ENCODE peak calls at places on chromosomes 2 and 18, in seven cellular contexts. H, L, P, Q, N, T and D are unnamed samples.

GRCh38 chr2:181231886-181232644 is 225.1 kb upstream of the ITGA4 start:
- DNase-seq in P (no peak), N (no peak), L (no peak), T (no peak), H (no peak), Q (no peak), D (no peak)

GRCh38 chr18:69945220-69946114 is 2.2 kb downstream of the CD226 start:
- DNase-seq in N (no peak), Q (no peak), P (no peak), T (no peak), L (no peak), H (no peak), D (no peak)

GRCh38 chr2:142989276-142990204 is 112.1 kb downstream of the KYNU start:
- DNase-seq in Q (no peak), T (peak; percentile 24), H (no peak), N (peak; percentile 46), P (peak; percentile 44), L (peak; percentile 57), D (peak; percentile 65)

GRCh38 chr18:10787293-10787901 is 261.6 kb downstream of the NAPG start:
- DNase-seq in H (peak; percentile 77), Q (peak; percentile 68), T (peak; percentile 51), N (peak; percentile 72), P (peak; percentile 73), L (peak; percentile 91), D (peak; percentile 72)

GRCh38 chr2:174617120-174617519 is 19.5 kb upstream of the WIPF1 start:
- DNase-seq in T (no peak), H (no peak), L (no peak), Q (no peak), N (no peak), P (peak; percentile 27), D (no peak)

GRCh38 chr2:10918661-10919414 is 7.1 kb downstream of the KCNF1 start:
- DNase-seq in L (no peak), P (no peak), H (no peak), N (no peak), T (no peak), Q (peak; percentile 41), D (no peak)

GRCh38 chr2:169232551-169233154 is 129.7 kb downstream of the LRP2 start:
- DNase-seq in P (no peak), T (no peak), L (no peak), N (no peak), Q (no peak), H (no peak), D (no peak)

GRCh38 chr2:105125428-105125827 is 87.6 kb downstream of the MRPS9 start:
- DNase-seq in P (peak; percentile 12), Q (no peak), H (no peak), T (peak; percentile 55), N (no peak), L (peak; percentile 83), D (no peak)

GRCh38 chr2:150783896-150784295 is 296.4 kb upstream of the RND3 start:
- DNase-seq in N (no peak), Q (no peak), H (no peak), P (no peak), T (no peak), L (no peak), D (no peak)

GRCh38 chr2:33297748-33298035 is 178.8 kb upstream of the RASGRP3 start:
- DNase-seq in P (no peak), N (no peak), H (no peak), Q (no peak), T (no peak), L (no peak), D (no peak)

GRCh38 chr2:132662742-132663141 is 7.3 kb downstream of the LYPD1 start:
- DNase-seq in H (no peak), Q (no peak), T (no peak), N (peak; percentile 35), L (no peak), P (no peak), D (no peak)

GRCh38 chr18:11052800-11053199 is 96.6 kb downstream of the PIEZO2 start:
- DNase-seq in T (no peak), N (no peak), P (no peak), H (no peak), Q (no peak), L (no peak), D (no peak)

GRCh38 chr2:30548386-30548785 is 101.3 kb downstream of the LCLAT1 start:
- DNase-seq in L (no peak), T (no peak), N (no peak), Q (no peak), P (no peak), H (no peak), D (no peak)

GRCh38 chr2:13682878-13683277 is 949.6 kb upstream of the LRATD1 start:
- DNase-seq in L (peak; percentile 30), T (no peak), P (no peak), N (no peak), Q (no peak), H (no peak), D (no peak)

GRCh38 chr2:239393401-239393940 is 7.3 kb downstream of the HDAC4 start:
- DNase-seq in Q (no peak), T (no peak), P (no peak), N (no peak), L (no peak), H (no peak), D (no peak)

GRCh38 chr2:71608034-71608433 is 154.7 kb downstream of the DYSF start:
- DNase-seq in P (no peak), T (no peak), H (no peak), N (no peak), L (no peak), Q (no peak), D (no peak)

GRCh38 chr2:113770929-113771328 is 14.5 kb upstream of the SLC35F5 start:
- DNase-seq in H (no peak), P (no peak), T (no peak), L (peak; percentile 70), Q (no peak), N (no peak), D (no peak)

GRCh38 chr2:155840661-155841060 is 491.9 kb downstream of the NR4A2 start:
- DNase-seq in N (no peak), Q (no peak), H (no peak), P (no peak), T (no peak), L (no peak), D (no peak)

GRCh38 chr2:239806758-239807434 is 218.2 kb downstream of the NDUFA10 start:
- DNase-seq in P (no peak), T (no peak), N (no peak), L (no peak), H (no peak), Q (no peak), D (no peak)

GRCh38 chr18:5986257-5986909 is 91.1 kb upstream of the TMEM200C start:
- DNase-seq in P (no peak), H (no peak), N (no peak), L (no peak), T (no peak), Q (no peak), D (no peak)

GRCh38 chr2:231476920-231477319 is 12.6 kb upstream of the NCL start:
- DNase-seq in T (no peak), P (no peak), Q (no peak), H (no peak), L (no peak), N (no peak), D (no peak)

GRCh38 chr2:200585730-200586643 is at the start of gene AOX1:
- DNase-seq in N (peak; percentile 53), T (no peak), P (peak; percentile 70), Q (no peak), L (peak; percentile 94), H (no peak), D (no peak)

GRCh38 chr2:88329815-88330603 is 122.5 kb downstream of the FOXI3 start:
- DNase-seq in Q (no peak), P (peak; percentile 64), H (peak; percentile 49), T (peak; percentile 78), N (no peak), L (peak; percentile 73), D (no peak)

GRCh38 chr2:25821225-25822056 is 56.8 kb downstream of the ASXL2 start:
- DNase-seq in N (peak; percentile 88), Q (no peak), P (no peak), T (no peak), L (no peak), H (no peak), D (no peak)

GRCh38 chr2:55133467-55134315 is 83.4 kb upstream of the RTN4 start:
- DNase-seq in L (peak; percentile 97), T (no peak), H (peak; percentile 60), Q (peak; percentile 39), P (peak; percentile 81), N (peak; percentile 61), D (peak; percentile 62)

GRCh38 chr2:127423476-127423840 is 5.2 kb downstream of the PROC start:
- DNase-seq in P (no peak), T (no peak), Q (no peak), N (no peak), H (no peak), L (peak; percentile 53), D (no peak)
- TF ChIP-seq EZH2 in P (no peak), T (no peak), Q (no peak), N (peak; percentile 22), H (no peak), L (peak; percentile 43), D (no peak)

GRCh38 chr18:35153609-35154273 is 87.1 kb upstream of the ZNF397 start:
- DNase-seq in H (no peak), L (no peak), Q (no peak), T (no peak), N (no peak), P (no peak), D (no peak)
- TF ChIP-seq POLR2AphosphoS5 in H (no peak), L (no peak), Q (no peak), T (no peak), N (no peak), P (no peak), D (no peak)

GRCh38 chr2:42185200-42185921 is 16.2 kb downstream of the EML4 start:
- DNase-seq in T (no peak), L (no peak), P (no peak), N (no peak), H (no peak), Q (no peak), D (no peak)

GRCh38 chr2:42184346-42184745 is 15.2 kb downstream of the EML4 start:
- DNase-seq in N (no peak), T (no peak), Q (no peak), P (no peak), L (peak; percentile 41), H (no peak), D (no peak)

GRCh38 chr2:42187886-42188285 is 18.7 kb downstream of the EML4 start:
- DNase-seq in P (no peak), H (no peak), N (no peak), T (no peak), Q (no peak), L (no peak), D (no peak)

GRCh38 chr2:42186945-42187632 is 17.9 kb downstream of the EML4 start:
- DNase-seq in H (no peak), L (no peak), N (no peak), Q (no peak), P (no peak), T (no peak), D (no peak)

DNA sequence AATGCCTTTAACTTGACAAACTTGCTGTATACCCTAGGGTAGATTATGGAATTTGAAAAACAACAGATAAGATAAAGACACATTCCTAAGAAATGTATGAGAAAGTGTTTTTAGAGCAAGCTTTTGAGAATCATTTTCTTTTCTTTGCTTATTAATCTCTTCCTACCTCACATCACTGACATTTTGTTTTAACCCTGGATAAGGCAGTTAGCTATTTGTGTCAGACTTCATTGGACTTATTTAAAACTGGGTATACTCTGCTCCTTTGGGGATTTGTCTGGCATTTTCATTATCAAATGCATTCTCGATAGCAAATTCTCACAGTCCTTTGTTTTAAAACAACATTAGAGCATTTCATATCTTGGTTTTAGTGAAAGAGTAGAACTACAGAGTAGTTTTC is 17.2 kb downstream of the EML4 start:
- DNase-seq in L (no peak), H (no peak), T (no peak), P (no peak), N (no peak), Q (no peak), D (no peak)
- H3K4me3 ChIP-seq in L (no peak overlapping the region), H (no peak overlapping the region), T (no peak overlapping the region), P (no peak overlapping the region), N (no peak overlapping the region), Q (no peak overlapping the region), D (no peak overlapping the region)

GRCh38 chr2:161424179-161424763 is 8.2 kb downstream of the TBR1 start:
- DNase-seq in T (no peak), L (peak; percentile 78), H (no peak), N (no peak), P (no peak), Q (no peak), D (no peak)
- TF ChIP-seq EZH2 in T (no peak), L (peak; percentile 91), H (no peak), N (peak; percentile 96), P (no peak), Q (no peak), D (no peak)